ENCODE peak calls at places on chromosomes 2 and 18, in seven cellular contexts. D is foreskin fibroblast; U is CD8-positive, alpha-beta T cell; Z is heart right ventricle; W is omental fat pad; H is upper lobe of right lung; V is WTC11. E is an unnamed sample.

GRCh38 chr2:112155331-112156151 is 17.4 kb downstream of the FBLN7 start:
- DNase-seq in D (no peak), U (peak; percentile 48), H (peak; percentile 60), V (no peak), W (no peak), Z (no peak), E (no peak)

GRCh38 chr2:201697899-201698298 is 545 bp downstream of the MPP4 start:
- DNase-seq in D (peak; percentile 72), H (no peak), U (no peak), W (no peak), V (no peak), Z (no peak), E (no peak)

GRCh38 chr2:20436716-20437470 is 10.0 kb upstream of the RHOB start:
- DNase-seq in H (no peak), U (no peak), D (no peak), V (no peak), W (no peak), Z (no peak), E (no peak)

GRCh38 chr2:16525265-16525887 is 140.3 kb downstream of the CYRIA start:
- DNase-seq in V (peak; percentile 81), W (no peak), H (no peak), D (no peak), Z (no peak), U (no peak), E (no peak)

GRCh38 chr2:233439191-233439590 is 84.9 kb downstream of the DGKD start:
- DNase-seq in H (peak; percentile 37), V (no peak), W (no peak), Z (peak; percentile 64), D (no peak), U (no peak), E (no peak)

GRCh38 chr2:88350641-88351601 is 101.6 kb downstream of the FOXI3 start:
- DNase-seq in U (peak; percentile 65), H (peak; percentile 83), W (peak; percentile 30), Z (peak; percentile 22), D (no peak), V (peak; percentile 91), E (no peak)

GRCh38 chr2:216216951-216217903 is 108.1 kb downstream of the XRCC5 start:
- DNase-seq in H (no peak), W (no peak), V (no peak), Z (no peak), D (peak; percentile 61), U (no peak), E (no peak)

GRCh38 chr2:121095257-121096080 is 189.5 kb downstream of the TFCP2L1 start:
- DNase-seq in D (peak; percentile 62), U (no peak), H (peak; percentile 90), Z (peak; percentile 41), W (no peak), V (peak; percentile 79), E (peak; percentile 84)

GRCh38 chr2:70144443-70145167 is 46.2 kb downstream of the C2orf42 start:
- DNase-seq in W (no peak), H (no peak), V (no peak), D (no peak), U (no peak), Z (no peak), E (no peak)

GRCh38 chr2:226911932-226912331 is 76.1 kb downstream of the RHBDD1 start:
- DNase-seq in W (no peak), Z (no peak), U (no peak), H (no peak), D (peak; percentile 68), V (no peak), E (no peak)

GRCh38 chr2:58972737-58973136 is 731.6 kb upstream of the FANCL start:
- DNase-seq in U (no peak), H (no peak), Z (no peak), V (no peak), W (no peak), D (no peak), E (no peak)

GRCh38 chr2:212832211-212833195 is 293.9 kb upstream of the ERBB4 start:
- DNase-seq in D (no peak), H (peak; percentile 52), W (no peak), U (no peak), Z (no peak), V (no peak), E (no peak)

GRCh38 chr2:11695576-11695975 is 25.6 kb upstream of the NTSR2 start:
- DNase-seq in D (no peak), V (no peak), Z (no peak), H (no peak), W (no peak), U (no peak), E (no peak)

GRCh38 chr2:176812376-176812775 is 400.2 kb upstream of the HNRNPA3 start:
- DNase-seq in V (no peak), U (no peak), D (no peak), H (no peak), Z (no peak), W (no peak), E (no peak)

GRCh38 chr2:98020992-98021713 is 25.4 kb upstream of the TMEM131 start:
- DNase-seq in U (no peak), Z (no peak), V (no peak), H (no peak), D (no peak), W (no peak), E (no peak)

GRCh38 chr18:43876286-43877082 is 599.2 kb upstream of the SYT4 start:
- DNase-seq in D (peak; percentile 36), U (no peak), H (no peak), V (no peak), W (no peak), Z (no peak), E (no peak)

GRCh38 chr2:165970663-165971062 is 17.1 kb upstream of the TTC21B start:
- DNase-seq in D (no peak), H (no peak), V (no peak), Z (no peak), W (no peak), U (no peak), E (no peak)

GRCh38 chr2:105144128-105144940 is 97.2 kb upstream of the GPR45 start:
- DNase-seq in V (no peak), U (no peak), W (no peak), Z (no peak), D (no peak), H (no peak), E (no peak)

GRCh38 chr2:170380267-170380666 is 202.3 kb downstream of the MYO3B start:
- DNase-seq in H (no peak), U (no peak), D (no peak), Z (no peak), W (no peak), V (no peak), E (no peak)

GRCh38 chr2:28345619-28346018 is 47.0 kb upstream of the FOSL2 start:
- DNase-seq in H (peak; percentile 40), Z (no peak), U (no peak), W (no peak), V (no peak), D (no peak), E (no peak)

GRCh38 chr18:24015897-24016631 is 1.5 kb downstream of the TTC39C start:
- DNase-seq in D (no peak), Z (no peak), U (no peak), W (no peak), V (no peak), H (no peak), E (no peak)

GRCh38 chr18:24014062-24014985 is at the start of gene TTC39C:
- DNase-seq in W (peak; percentile 46), U (peak; percentile 83), H (peak; percentile 90), D (peak; percentile 82), Z (peak; percentile 66), V (peak; percentile 55), E (peak; percentile 58)

GRCh38 chr18:24018299-24018910 is 3.9 kb downstream of the TTC39C start:
- DNase-seq in W (no peak), Z (no peak), D (no peak), V (no peak), H (no peak), U (no peak), E (no peak)

GRCh38 chr18:24014986-24015896 is 687 bp downstream of the TTC39C start:
- DNase-seq in Z (peak; percentile 22), H (peak; percentile 74), D (peak; percentile 88), V (peak; percentile 51), U (peak; percentile 53), W (no peak), E (no peak)

DNA sequence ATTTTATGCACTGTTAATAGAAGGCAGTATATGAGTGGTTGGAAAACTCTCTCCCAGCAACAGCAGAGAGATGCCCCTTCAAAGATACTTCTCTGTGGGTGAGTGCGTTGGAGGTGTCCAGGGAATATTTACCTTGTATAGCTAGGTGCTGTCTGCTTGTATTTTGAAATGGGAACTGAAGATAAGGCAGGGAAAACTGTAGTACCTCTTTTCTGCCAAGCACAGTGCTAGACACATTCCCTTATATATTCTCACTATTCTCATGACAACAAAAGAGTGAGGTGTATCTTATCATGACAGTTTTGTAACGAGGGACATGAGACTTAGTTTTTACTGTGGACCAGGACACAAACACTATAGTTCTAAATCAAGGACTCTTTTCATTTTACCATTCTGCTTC is 2.1 kb downstream of the TTC39C start:
- DNase-seq in Z (no peak), U (no peak), H (no peak), W (no peak), D (no peak), V (no peak), E (no peak)
- TF ChIP-seq CTCF in Z (peak; percentile 36), U (no peak), H (peak; percentile 34), W (no peak), D (no peak), V (peak; percentile 24), E (peak; percentile 25)

DNA sequence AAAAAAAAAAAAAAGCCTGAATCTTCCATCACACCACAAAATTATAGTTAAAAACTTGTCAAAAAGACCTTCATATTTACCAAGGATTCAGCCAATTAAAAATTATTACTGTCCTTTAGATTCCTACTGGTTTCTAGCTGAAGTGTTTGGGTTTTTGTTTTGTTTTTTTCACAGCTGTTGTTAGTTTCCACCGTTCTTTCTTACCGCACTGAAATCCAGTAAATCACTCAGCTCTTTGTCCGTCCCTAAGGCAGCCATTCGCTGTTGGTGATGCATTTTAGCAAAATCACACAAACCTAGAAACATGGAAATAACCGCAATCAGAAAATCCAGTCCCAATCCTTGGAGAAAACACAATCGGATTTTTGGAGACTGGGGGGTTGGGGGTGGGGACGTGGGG is 1.2 kb downstream of the TCF4 start:
- DNase-seq in W (no peak), Z (no peak), H (no peak), U (no peak), D (peak; percentile 25), V (no peak), E (no peak)
- TF ChIP-seq CTCF in W (no peak), Z (no peak), H (no peak), U (no peak), D (no peak), V (no peak), E (no peak)

GRCh38 chr2:229054311-229054710 is 216.8 kb downstream of the PID1 start:
- DNase-seq in U (no peak), W (no peak), V (no peak), H (no peak), D (no peak), Z (no peak), E (no peak)
- TF ChIP-seq CTCF in U (no peak), W (no peak), V (no peak), H (no peak), D (no peak), Z (no peak), E (no peak)

GRCh38 chr2:234741976-234742375 is 209.8 kb upstream of the SH3BP4 start:
- DNase-seq in Z (no peak), D (peak; percentile 14), H (no peak), V (no peak), U (no peak), W (no peak), E (no peak)

GRCh38 chr2:234747833-234748559 is 203.8 kb upstream of the SH3BP4 start:
- DNase-seq in W (no peak), D (peak; percentile 60), U (no peak), V (no peak), H (no peak), Z (no peak), E (no peak)

GRCh38 chr2:234747032-234747431 is 204.8 kb upstream of the SH3BP4 start:
- DNase-seq in D (peak; percentile 38), H (no peak), V (no peak), W (no peak), U (no peak), Z (no peak), E (no peak)

GRCh38 chr2:234745347-234745746 is 206.5 kb upstream of the SH3BP4 start:
- DNase-seq in D (no peak), U (no peak), W (no peak), Z (no peak), H (no peak), V (no peak), E (no peak)
- TF ChIP-seq CTCF in D (no peak), U (no peak), W (no peak), Z (no peak), H (peak; percentile 7), V (peak; percentile 35), E (no peak)